ENCODE peak calls at places on chromosome 2, in five cellular contexts. P, B, H, U and Z are unnamed samples.

GRCh38 chr2:127893033-127893432 is 7.3 kb upstream of the AMMECR1L start:
- DNase-seq in P (no peak), B (no peak), H (no peak), U (no peak), Z (no peak)

GRCh38 chr2:11899896-11900295 is 153.5 kb downstream of the LPIN1 start:
- DNase-seq in P (no peak), B (no peak), U (no peak), H (no peak), Z (no peak)

GRCh38 chr2:114442545-114442944 is at the start of gene DPP10:
- DNase-seq in B (no peak), H (peak; percentile 2), U (no peak), P (no peak), Z (no peak)

GRCh38 chr2:163601377-163601776 is 134.4 kb downstream of the FIGN start:
- DNase-seq in B (no peak), U (no peak), P (no peak), H (peak; percentile 57), Z (no peak)

GRCh38 chr2:70104231-70105111 is 17.2 kb downstream of the PCBP1 start:
- DNase-seq in B (no peak), P (no peak), U (no peak), H (peak; percentile 86), Z (no peak)

GRCh38 chr2:120814352-120814751 is 78.7 kb downstream of the GLI2 start:
- DNase-seq in H (no peak), B (no peak), U (no peak), P (no peak), Z (no peak)

GRCh38 chr2:196989496-196989895 is 63.0 kb upstream of the PGAP1 start:
- DNase-seq in P (no peak), U (no peak), H (no peak), B (no peak), Z (no peak)

GRCh38 chr2:32680937-32681336 is 53.1 kb downstream of the TTC27 start:
- DNase-seq in B (no peak), H (no peak), U (no peak), P (no peak), Z (no peak)

GRCh38 chr2:201618744-201619654 is 24.3 kb downstream of the TMEM237 start:
- DNase-seq in B (no peak), H (peak; percentile 64), P (peak; percentile 85), U (no peak), Z (no peak)

GRCh38 chr2:11435036-11435435 is 30.9 kb downstream of the E2F6 start:
- DNase-seq in P (no peak), H (no peak), U (no peak), B (no peak), Z (no peak)

GRCh38 chr2:25268136-25268535 is 73.6 kb downstream of the DNMT3A start:
- DNase-seq in U (no peak), H (no peak), B (no peak), P (no peak), Z (no peak)

GRCh38 chr2:45170191-45170975 is 161.1 kb upstream of the SIX2 start:
- DNase-seq in P (no peak), B (no peak), U (no peak), H (peak; percentile 28), Z (no peak)

GRCh38 chr2:96091141-96091710 is 25.1 kb downstream of the ADRA2B start:
- DNase-seq in P (no peak), H (no peak), B (no peak), U (no peak), Z (no peak)

GRCh38 chr2:66555511-66556324 is 120.8 kb downstream of the MEIS1 start:
- DNase-seq in H (no peak), B (no peak), U (no peak), P (peak; percentile 17), Z (no peak)

GRCh38 chr2:134039912-134040581 is 213.8 kb upstream of the MGAT5 start:
- DNase-seq in B (no peak), H (no peak), U (no peak), P (no peak), Z (no peak)

GRCh38 chr2:224163573-224164307 is 124.7 kb upstream of the SERPINE2 start:
- DNase-seq in H (peak; percentile 54), P (no peak), U (no peak), B (no peak), Z (no peak)

GRCh38 chr2:209451209-209451822 is 27.5 kb downstream of the MAP2 start:
- DNase-seq in P (no peak), B (no peak), H (no peak), U (no peak), Z (no peak)

GRCh38 chr2:2831656-2832055 is 500.6 kb upstream of the MYT1L start:
- DNase-seq in B (no peak), U (no peak), P (no peak), H (no peak), Z (no peak)

GRCh38 chr2:8137801-8138200 is 544.1 kb upstream of the ID2 start:
- DNase-seq in P (no peak), B (no peak), U (no peak), H (no peak), Z (no peak)

GRCh38 chr2:122206101-122206500 is 450.6 kb downstream of the TSN start:
- DNase-seq in U (no peak), B (no peak), H (no peak), P (no peak), Z (no peak)

GRCh38 chr2:175930504-175930903 is 71.6 kb downstream of the LNPK start:
- DNase-seq in B (no peak), H (no peak), P (no peak), U (no peak), Z (no peak)

GRCh38 chr2:175929850-175930249 is 72.2 kb downstream of the LNPK start:
- DNase-seq in U (no peak), B (no peak), P (no peak), H (peak; percentile 49), Z (no peak)

GRCh38 chr2:175935289-175936181 is 66.5 kb downstream of the LNPK start:
- DNase-seq in U (no peak), P (no peak), B (no peak), H (no peak), Z (no peak)

GRCh38 chr2:175931751-175932295 is 70.2 kb downstream of the LNPK start:
- DNase-seq in U (no peak), B (no peak), P (no peak), H (no peak), Z (no peak)

GRCh38 chr2:175932675-175933074 is 69.4 kb downstream of the LNPK start:
- DNase-seq in H (no peak), P (no peak), B (no peak), U (no peak), Z (no peak)
- H3K4me3 ChIP-seq in H (no peak overlapping the region), P (no peak overlapping the region), B (no peak overlapping the region), U (no peak overlapping the region), Z (no peak overlapping the region)

DNA sequence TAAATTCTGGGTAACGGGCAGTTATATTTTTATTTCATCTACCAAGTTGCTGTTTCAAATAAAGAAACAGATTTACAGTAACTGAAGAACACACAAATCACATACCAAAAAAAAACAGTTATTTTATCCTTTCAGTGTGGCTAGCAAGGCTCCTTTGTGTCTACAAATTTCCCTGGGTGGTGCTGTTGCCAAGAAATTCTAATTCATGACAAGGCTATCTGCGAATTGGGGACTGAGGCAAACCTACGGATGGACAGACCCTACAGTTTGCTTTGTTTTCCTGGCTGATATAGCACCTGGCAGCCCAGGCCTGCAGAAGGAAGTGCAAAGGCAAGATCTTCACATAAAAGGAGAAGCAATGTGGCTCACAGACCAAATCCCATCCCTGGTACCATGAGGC is 4.5 kb downstream of the KLF7 start:
- DNase-seq in B (no peak), H (no peak), U (no peak), P (no peak), Z (no peak)
- H3K4me3 ChIP-seq in B (no peak overlapping the region), H (peak overlapping the region; percentile 33), U (no peak overlapping the region), P (no peak overlapping the region), Z (no peak overlapping the region)

DNA sequence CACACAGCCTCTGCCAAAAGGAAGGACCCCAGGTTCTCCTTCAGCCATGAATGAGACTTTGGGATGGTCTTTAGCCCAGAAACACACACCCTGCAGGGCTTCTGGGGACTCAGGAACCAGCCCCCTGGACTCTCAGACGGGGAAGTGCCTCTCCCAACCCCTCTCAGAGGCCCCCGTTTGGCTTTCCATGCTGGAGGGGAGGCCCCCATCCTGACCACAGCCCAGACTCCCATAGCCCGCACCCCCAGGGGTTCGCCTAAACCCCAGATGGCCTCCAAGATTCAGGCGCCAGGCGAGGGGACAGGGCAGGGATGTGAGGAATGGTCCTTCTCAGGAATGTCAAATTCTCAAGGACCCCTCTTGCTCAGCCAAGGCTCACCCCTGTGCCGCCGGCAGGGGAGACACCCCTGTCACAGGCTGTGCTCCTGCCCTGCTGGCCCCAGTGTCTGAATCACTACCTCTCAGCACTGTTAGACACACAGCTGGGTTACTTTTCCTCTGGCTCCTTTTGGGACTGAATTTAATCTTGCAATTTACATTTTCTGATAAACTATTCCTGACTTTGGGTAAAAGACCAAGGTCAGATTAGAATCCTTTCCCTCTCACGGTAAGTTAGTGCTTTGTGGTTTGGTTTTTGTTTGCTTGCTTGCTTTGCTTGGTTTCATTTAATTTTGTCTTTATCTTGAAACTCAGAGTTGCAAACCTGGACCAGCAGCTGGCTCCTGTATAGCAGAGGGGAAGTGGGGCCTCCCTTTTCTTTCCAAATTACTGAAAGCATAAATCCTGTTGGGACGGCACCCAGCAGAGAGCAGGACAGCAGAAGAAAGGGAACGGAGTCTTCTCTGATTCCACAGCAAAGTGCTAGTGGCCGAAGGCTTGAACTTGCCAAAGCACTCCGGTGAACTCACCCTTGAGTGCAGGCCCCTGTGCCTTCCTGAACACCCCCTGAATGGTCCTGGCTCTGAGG is 198.9 kb upstream of the RAB6C start:
- DNase-seq in U (no peak), H (no peak), B (no peak), P (no peak), Z (no peak)
- H3K4me3 ChIP-seq in U (no peak overlapping the region), H (no peak overlapping the region), B (no peak overlapping the region), P (no peak overlapping the region), Z (no peak overlapping the region)

GRCh38 chr2:119156891-119157773 is 1.4 kb downstream of the C1QL2 start:
- DNase-seq in H (no peak), B (no peak), P (no peak), U (no peak), Z (no peak)

GRCh38 chr2:119157850-119158511 is 570 bp downstream of the C1QL2 start:
- DNase-seq in U (no peak), P (no peak), H (no peak), B (no peak), Z (no peak)

GRCh38 chr2:119156105-119156890 is 2.3 kb downstream of the C1QL2 start:
- DNase-seq in B (no peak), U (no peak), H (no peak), P (no peak), Z (no peak)

GRCh38 chr2:119158563-119159347 is at the start of gene C1QL2:
- DNase-seq in H (no peak), B (no peak), P (no peak), U (no peak), Z (no peak)

GRCh38 chr2:119155633-119156032 is 2.9 kb downstream of the C1QL2 start:
- DNase-seq in B (no peak), U (no peak), H (no peak), P (no peak), Z (no peak)
- H3K4me3 ChIP-seq in B (no peak overlapping the region), U (no peak overlapping the region), H (no peak overlapping the region), P (no peak overlapping the region), Z (no peak overlapping the region)

GRCh38 chr2:148552675-148553331 is 91.7 kb upstream of the EPC2 start:
- DNase-seq in H (no peak), B (no peak), P (no peak), U (no peak), Z (no peak)
- H3K4me3 ChIP-seq in H (no peak overlapping the region), B (peak overlapping the region; percentile 82), P (peak overlapping the region; percentile 14), U (no peak overlapping the region), Z (peak overlapping the region; percentile 71)

GRCh38 chr2:203803046-203803429 is 64.5 kb upstream of the CTLA4 start:
- DNase-seq in B (no peak), P (no peak), U (no peak), H (no peak), Z (no peak)
- H3K4me3 ChIP-seq in B (no peak overlapping the region), P (no peak overlapping the region), U (no peak overlapping the region), H (no peak overlapping the region), Z (no peak overlapping the region)

GRCh38 chr2:158138255-158138654 is 36.6 kb downstream of the UPP2 start:
- DNase-seq in H (no peak), P (no peak), U (no peak), B (no peak), Z (no peak)
- H3K4me3 ChIP-seq in H (no peak overlapping the region), P (no peak overlapping the region), U (no peak overlapping the region), B (no peak overlapping the region), Z (no peak overlapping the region)